ENCODE peak calls at places on chromosome 16, in eight cellular contexts. K is fibroblast of the aortic adventitia, C is thyroid gland, A is tibial artery, O is GM12878, M is left lung, G is psoas muscle, D is thoracic aorta. I is an unnamed sample.

GRCh38 chr16:3479654-3480216 is 15.6 kb downstream of the C16orf90 start:
- DNase-seq in G (no peak), O (no peak), M (no peak), K (no peak), A (no peak), D (no peak), C (no peak), I (no peak)

GRCh38 chr16:49503242-49504022 is 129.8 kb downstream of the C16orf78 start:
- DNase-seq in C (no peak), M (no peak), D (no peak), K (no peak), G (no peak), A (peak; percentile 59), O (no peak), I (no peak)

GRCh38 chr16:49283376-49284049 is 1.9 kb upstream of the CBLN1 start:
- DNase-seq in A (no peak), O (no peak), K (no peak), D (no peak), C (no peak), G (no peak), M (peak; percentile 59), I (no peak)

GRCh38 chr16:84737192-84737591 is 37.4 kb downstream of the USP10 start:
- DNase-seq in O (no peak), A (no peak), C (no peak), K (no peak), D (no peak), G (no peak), M (no peak), I (no peak)

GRCh38 chr16:77273-77806 is 685 bp upstream of the MPG start:
- DNase-seq in A (peak; percentile 84), M (peak; percentile 90), C (no peak), O (no peak), D (no peak), G (peak; percentile 67), K (peak; percentile 78), I (peak; percentile 81)

GRCh38 chr16:9259914-9260608 is 168.6 kb downstream of the HAPSTR1 start:
- DNase-seq in M (no peak), G (no peak), D (no peak), C (no peak), O (no peak), K (no peak), A (no peak), I (no peak)

GRCh38 chr16:52547001-52547833 is at the start of gene TOX3:
- DNase-seq in K (no peak), A (no peak), M (peak; percentile 79), D (no peak), G (no peak), O (no peak), C (no peak), I (peak; percentile 47)

GRCh38 chr16:73956592-73957495 is 339.8 kb upstream of the PSMD7 start:
- DNase-seq in O (peak; percentile 2), C (peak; percentile 59), G (peak; percentile 57), M (no peak), A (peak; percentile 72), K (peak; percentile 65), D (no peak), I (peak; percentile 57)

GRCh38 chr16:70687172-70687531 is 1.3 kb upstream of the MTSS2 start:
- DNase-seq in M (peak; percentile 53), A (no peak), G (peak; percentile 32), D (no peak), C (no peak), O (no peak), K (no peak), I (no peak)

GRCh38 chr16:80541306-80541694 is 507 bp downstream of the DYNLRB2 start:
- DNase-seq in G (no peak), D (no peak), K (no peak), A (no peak), M (no peak), O (no peak), C (no peak), I (no peak)

GRCh38 chr16:74224828-74225227 is 71.8 kb upstream of the PSMD7 start:
- DNase-seq in C (no peak), K (peak; percentile 14), G (no peak), A (no peak), O (no peak), M (no peak), D (no peak), I (no peak)

GRCh38 chr16:1159325-1159972 is 6.5 kb downstream of the CACNA1H start:
- DNase-seq in D (no peak), C (no peak), K (no peak), O (no peak), M (no peak), A (no peak), G (no peak), I (no peak)

GRCh38 chr16:70805787-70806186 is 4.8 kb upstream of the VAC14 start:
- DNase-seq in C (no peak), M (no peak), O (no peak), K (peak; percentile 49), D (no peak), G (no peak), A (no peak), I (no peak)

GRCh38 chr16:46638947-46639925 is 18.1 kb upstream of the SHCBP1 start:
- DNase-seq in O (no peak), A (no peak), K (peak; percentile 52), M (no peak), G (no peak), C (no peak), D (no peak), I (no peak)

DNA sequence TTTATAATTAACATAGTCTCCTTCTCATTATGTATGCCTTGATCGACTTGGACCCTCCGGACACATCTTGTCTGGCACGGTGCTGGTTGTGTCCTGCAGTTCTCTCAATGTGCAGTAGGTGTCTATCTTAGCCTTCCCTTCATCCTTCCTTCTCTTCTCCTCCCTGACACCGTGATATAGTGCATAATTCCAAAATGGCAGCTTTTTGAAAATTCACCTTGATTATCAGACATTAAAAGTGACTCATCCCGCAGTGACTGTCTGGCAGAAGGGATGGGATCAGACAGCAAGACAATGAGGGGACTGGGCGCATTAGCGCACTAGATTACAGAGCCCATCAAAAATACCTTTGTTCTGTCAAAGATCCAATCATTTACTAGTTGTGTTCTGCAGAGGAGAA is 70.0 kb upstream of the PMFBP1 start:
- DNase-seq in K (peak; percentile 73), A (no peak), O (no peak), C (peak; percentile 3), M (no peak), G (no peak), D (no peak), I (peak; percentile 6)
- TF ChIP-seq CTCF in K (peak; percentile 96), A (peak; percentile 72), O (peak; percentile 41), C (peak; percentile 21), M (peak; percentile 64), G (peak; percentile 37), D (peak; percentile 61), I (peak; percentile 15)

DNA sequence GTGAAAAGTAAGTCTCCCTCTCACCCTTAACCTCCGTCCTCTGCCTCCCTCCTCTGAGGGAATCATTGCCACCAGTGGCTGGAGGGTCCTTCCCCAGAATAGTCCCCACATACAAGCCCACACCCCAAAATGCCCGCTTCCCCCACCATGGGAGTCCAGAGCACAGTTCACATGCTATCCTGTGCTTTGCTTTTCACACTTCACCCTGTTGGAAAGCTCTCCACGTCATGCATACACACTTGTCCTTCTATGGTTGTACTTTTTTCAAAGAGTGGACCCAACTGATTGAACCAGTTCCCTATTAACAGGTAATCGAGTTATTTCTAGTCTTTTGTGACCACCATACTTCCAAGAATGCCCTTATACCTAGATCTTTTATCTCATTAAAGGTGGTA is 23.7 kb upstream of the KIFC3 start:
- DNase-seq in C (no peak), A (no peak), M (no peak), K (no peak), O (no peak), D (no peak), G (no peak), I (no peak)
- TF ChIP-seq CTCF in C (no peak), A (no peak), M (no peak), K (no peak), O (no peak), D (no peak), G (no peak), I (no peak)

GRCh38 chr16:17346441-17346773 is 124.4 kb downstream of the XYLT1 start:
- DNase-seq in K (no peak), G (no peak), A (peak; percentile 64), O (no peak), D (no peak), M (no peak), C (no peak), I (no peak)
- TF ChIP-seq CTCF in K (peak; percentile 18), G (no peak), A (no peak), O (no peak), D (no peak), M (no peak), C (no peak), I (no peak)

GRCh38 chr16:47995354-47995753 is 160.4 kb downstream of the ABCC12 start:
- DNase-seq in A (no peak), K (no peak), C (no peak), D (no peak), O (no peak), G (no peak), M (no peak), I (no peak)
- TF ChIP-seq CTCF in A (no peak), K (no peak), C (no peak), D (no peak), O (no peak), G (no peak), M (no peak), I (no peak)

DNA sequence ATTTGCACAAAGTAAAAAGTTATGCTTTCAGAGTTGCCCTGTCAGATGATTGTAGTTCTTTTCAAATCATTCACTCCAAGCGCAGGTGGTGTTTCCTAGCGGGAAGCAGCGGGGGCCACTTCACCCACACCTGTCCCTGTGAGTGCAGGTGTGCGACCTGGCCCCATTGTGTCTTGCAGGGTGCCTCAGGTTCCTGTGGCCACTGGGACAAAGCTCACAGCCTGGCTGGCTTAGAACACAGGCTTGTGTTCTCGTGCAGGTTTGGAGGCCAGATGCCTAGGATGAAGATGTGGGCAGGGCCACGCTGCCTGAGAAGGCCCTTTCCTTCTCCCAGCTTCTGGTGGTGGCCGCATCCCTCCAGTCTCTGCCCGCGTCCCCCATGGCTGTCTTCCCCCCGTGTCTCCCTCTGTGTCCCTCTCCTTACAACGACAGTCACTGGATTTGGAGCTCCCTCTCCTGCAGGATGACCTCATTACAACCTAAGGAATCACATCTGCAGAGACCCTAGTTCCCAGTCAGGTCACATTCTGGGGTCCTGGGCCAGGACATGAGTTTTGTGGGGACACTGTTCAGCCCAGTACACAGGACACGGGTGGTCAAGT is 90.5 kb downstream of the NPIPB11 start:
- DNase-seq in G (no peak), D (no peak), A (peak; percentile 49), M (peak; percentile 37), K (no peak), O (no peak), C (no peak), I (no peak)
- TF ChIP-seq CTCF in G (peak; percentile 25), D (no peak), A (peak; percentile 28), M (no peak), K (no peak), O (no peak), C (no peak), I (no peak)

DNA sequence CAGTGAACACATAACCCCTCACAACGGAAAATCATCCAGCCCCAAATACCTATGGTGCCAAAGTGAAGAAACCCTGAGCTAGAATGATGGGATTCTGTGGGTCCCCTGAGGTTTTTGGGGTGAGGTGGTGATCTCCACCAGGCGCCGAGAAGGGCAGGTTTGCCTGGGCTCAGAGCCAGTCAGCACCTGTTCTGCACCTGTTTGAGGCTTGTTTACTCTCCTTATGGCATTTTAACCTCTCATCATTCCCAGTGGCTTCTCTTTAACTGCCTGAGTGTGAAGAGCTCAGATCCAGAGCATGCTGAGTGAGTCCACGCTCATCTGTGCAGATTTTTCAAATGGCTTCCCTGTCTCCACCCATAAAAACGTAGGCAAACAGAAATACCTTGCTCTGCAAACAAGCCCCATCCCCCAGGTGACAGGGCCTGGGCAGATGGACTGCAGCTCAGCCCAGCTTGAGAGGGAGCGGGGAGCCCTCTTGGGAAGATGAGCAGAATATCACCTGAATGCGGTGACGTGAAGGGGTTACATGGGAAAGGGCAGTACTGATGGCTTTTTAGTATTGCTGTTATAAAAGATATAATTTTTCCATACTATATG is 40.1 kb upstream of the CLEC19A start:
- DNase-seq in O (no peak), K (no peak), G (no peak), M (no peak), D (no peak), C (no peak), A (no peak), I (no peak)
- TF ChIP-seq CTCF in O (no peak), K (no peak), G (no peak), M (no peak), D (no peak), C (no peak), A (no peak), I (no peak)

I was measured in GM20000.